ENCODE peak calls at places on chromosomes 12 and 14, in seven cellular contexts. T is stimulated activated CD4-positive, alpha-beta T cell treated with anti-CD3 and anti-CD28 coated beads, Interleukin-15, amount 100 ng/mL, for 24 hours; U is T-helper 2 cell; C is DMS153; A is GM12892; V is stomach; G is fibroblast of the conjunctiva. Z is an unnamed sample.

GRCh38 chr14:74569826-74570591 is 42.0 kb downstream of the LTBP2 start:
- DNase-seq in T (no peak), U (no peak), C (peak), A (no peak), V (no peak), G (no peak), Z (no peak)

GRCh38 chr12:3107071-3107583 is 29.9 kb downstream of the TSPAN9 start:
- DNase-seq in T (no peak), U (no peak), C (no peak), A (no peak), V (no peak), G (no peak), Z (no peak)

GRCh38 chr12:53232641-53233538 is 881 bp upstream of the RARG start:
- DNase-seq in T (peak), U (no peak), C (no peak), A (peak), V (peak), G (no peak), Z (no peak)

GRCh38 chr14:100622234-100622633 is 35.0 kb upstream of the BEGAIN start:
- DNase-seq in T (no peak), U (no peak), C (peak), A (no peak), V (no peak), G (no peak), Z (no peak)

GRCh38 chr14:104149617-104150141 is 11.3 kb downstream of the KIF26A start:
- DNase-seq in T (peak), U (no peak), C (no peak), A (no peak), V (no peak), G (peak), Z (no peak)

GRCh38 chr12:131040491-131040890 is 86.8 kb downstream of the ADGRD1 start:
- DNase-seq in T (no peak), U (no peak), C (no peak), A (no peak), V (no peak), G (no peak), Z (no peak)

GRCh38 chr12:53965251-53966069 is 7.5 kb upstream of the HOXC11 start:
- DNase-seq in T (no peak), U (no peak), C (no peak), A (no peak), V (no peak), G (no peak), Z (no peak)

GRCh38 chr14:86602263-86602662 is 1072.3 kb downstream of the FLRT2 start:
- DNase-seq in T (no peak), U (no peak), C (no peak), A (no peak), V (no peak), G (no peak), Z (no peak)

GRCh38 chr12:105487961-105488360 is 157.5 kb downstream of the C12orf75 start:
- DNase-seq in T (no peak), U (no peak), C (no peak), A (no peak), V (no peak), G (no peak), Z (no peak)

GRCh38 chr12:130357241-130357640 is 19.6 kb downstream of the PIWIL1 start:
- DNase-seq in T (no peak), U (no peak), C (peak), A (no peak), V (no peak), G (no peak), Z (no peak)

GRCh38 chr12:119803391-119803791 is 73.7 kb downstream of the CIT start:
- DNase-seq in T (no peak), U (no peak), C (no peak), A (no peak), V (no peak), G (peak), Z (no peak)

GRCh38 chr12:116122639-116123038 is 154.9 kb downstream of the MED13L start:
- DNase-seq in T (no peak), U (no peak), C (no peak), A (no peak), V (no peak), G (no peak), Z (no peak)

GRCh38 chr14:103395245-103395644 is 10.0 kb downstream of the MARK3 start:
- DNase-seq in T (no peak), U (no peak), C (no peak), A (no peak), V (no peak), G (no peak), Z (no peak)

GRCh38 chr12:93502802-93503623 is 35.7 kb downstream of the MRPL42 start:
- DNase-seq in T (peak), U (peak), C (no peak), A (no peak), V (peak), G (peak), Z (no peak)

GRCh38 chr12:3933074-3933818 is 60.0 kb upstream of the PARP11 start:
- DNase-seq in T (peak), U (no peak), C (no peak), A (no peak), V (no peak), G (no peak), Z (no peak)

GRCh38 chr14:50790568-50790967 is 40.4 kb downstream of the NIN start:
- DNase-seq in T (no peak), U (no peak), C (no peak), A (no peak), V (no peak), G (no peak), Z (no peak)

GRCh38 chr12:19031032-19031431 is 98.5 kb upstream of the PLEKHA5 start:
- DNase-seq in T (no peak), U (no peak), C (no peak), A (no peak), V (no peak), G (peak), Z (peak)

GRCh38 chr14:64628940-64629403 is 75.3 kb upstream of the PLEKHG3 start:
- DNase-seq in T (no peak), U (no peak), C (no peak), A (no peak), V (no peak), G (peak), Z (peak)

GRCh38 chr12:58596381-58596780 is 323.9 kb downstream of the LRIG3 start:
- DNase-seq in T (no peak), U (no peak), C (no peak), A (no peak), V (no peak), G (no peak), Z (no peak)

GRCh38 chr12:128606040-128606439 is 217.7 kb downstream of the SLC15A4 start:
- DNase-seq in T (no peak), U (no peak), C (no peak), A (no peak), V (no peak), G (no peak), Z (no peak)

GRCh38 chr14:21308132-21308478 is 28.2 kb downstream of the RPGRIP1 start:
- DNase-seq in T (no peak), U (no peak), C (no peak), A (no peak), V (no peak), G (no peak), Z (no peak)

GRCh38 chr12:2834581-2835491 is at the start of gene NRIP2:
- DNase-seq in T (no peak), U (no peak), C (no peak), A (no peak), V (no peak), G (peak), Z (no peak)

GRCh38 chr14:56844603-56845002 is 34.3 kb upstream of the OTX2 start:
- DNase-seq in T (no peak), U (no peak), C (no peak), A (no peak), V (no peak), G (no peak), Z (no peak)

GRCh38 chr12:32502693-32503510 is 103.5 kb downstream of the FGD4 start:
- DNase-seq in T (no peak), U (no peak), C (no peak), A (no peak), V (no peak), G (peak), Z (no peak)

GRCh38 chr12:53726946-53727309 is 324 bp downstream of the CALCOCO1 start:
- DNase-seq in T (no peak), U (no peak), C (no peak), A (no peak), V (no peak), G (no peak), Z (no peak)